ENCODE peak calls at places on chromosome 11, in six cellular contexts. O, B, U, R, Z and X are unnamed samples. For H3K27me3, the result is how much of the 10 kb centered on the place peaks cover.

GRCh38 chr11:35736952-35737351 is 74.4 kb downstream of the TRIM44 start:
- DNase-seq in O (no peak), B (no peak), U (no peak), R (no peak), Z (no peak), X (no peak)

GRCh38 chr11:69376155-69377028 is 82.4 kb downstream of the MYEOV start:
- DNase-seq in O (no peak), B (no peak), U (no peak), R (no peak), Z (no peak), X (no peak)

GRCh38 chr11:70120674-70121073 is 42.6 kb downstream of the ANO1 start:
- DNase-seq in O (no peak), B (no peak), U (no peak), R (no peak), Z (no peak), X (no peak)

GRCh38 chr11:2931771-2932738 is 2.8 kb upstream of the PHLDA2 start:
- DNase-seq in O (no peak), B (no peak), U (no peak), R (no peak), Z (no peak), X (no peak)

GRCh38 chr11:61656347-61657077 is 23.7 kb upstream of the DAGLA start:
- DNase-seq in O (no peak), B (no peak), U (no peak), R (no peak), Z (no peak), X (no peak)

GRCh38 chr11:62601114-62601363 is 626 bp downstream of the MTA2 start:
- DNase-seq in O (peak), B (no peak), U (no peak), R (peak), Z (no peak), X (peak)

GRCh38 chr11:115201121-115201792 is 303.0 kb downstream of the CADM1 start:
- DNase-seq in O (no peak), B (no peak), U (no peak), R (no peak), Z (no peak), X (no peak)

GRCh38 chr11:72709478-72710238 is 35.4 kb upstream of the PDE2A start:
- DNase-seq in O (no peak), B (no peak), U (no peak), R (no peak), Z (no peak), X (no peak)

GRCh38 chr11:124644426-124645280 is 22.0 kb downstream of the TBRG1 start:
- DNase-seq in O (peak), B (peak), U (peak), R (peak), Z (peak), X (no peak)

GRCh38 chr11:36509265-36509664 is 807 bp downstream of the TRAF6 start:
- DNase-seq in O (no peak), B (no peak), U (peak), R (peak), Z (peak), X (peak)

GRCh38 chr11:34633990-34634725 is 13.3 kb downstream of the EHF start:
- DNase-seq in O (no peak), B (no peak), U (no peak), R (no peak), Z (no peak), X (no peak)

GRCh38 chr11:73576226-73576625 is 21.7 kb downstream of the FAM168A start:
- DNase-seq in O (no peak), B (no peak), U (peak), R (no peak), Z (no peak), X (no peak)

GRCh38 chr11:10920205-10920604 is 62.4 kb upstream of the ZBED5 start:
- DNase-seq in O (no peak), B (no peak), U (no peak), R (no peak), Z (peak), X (no peak)

GRCh38 chr11:122523841-122524531 is 131.5 kb upstream of the UBASH3B start:
- DNase-seq in O (no peak), B (no peak), U (peak), R (no peak), Z (no peak), X (no peak)
- H3K27ac ChIP-seq in O (no peak), B (no peak), U (peak), R (no peak), Z (no peak), X (no peak)

DNA sequence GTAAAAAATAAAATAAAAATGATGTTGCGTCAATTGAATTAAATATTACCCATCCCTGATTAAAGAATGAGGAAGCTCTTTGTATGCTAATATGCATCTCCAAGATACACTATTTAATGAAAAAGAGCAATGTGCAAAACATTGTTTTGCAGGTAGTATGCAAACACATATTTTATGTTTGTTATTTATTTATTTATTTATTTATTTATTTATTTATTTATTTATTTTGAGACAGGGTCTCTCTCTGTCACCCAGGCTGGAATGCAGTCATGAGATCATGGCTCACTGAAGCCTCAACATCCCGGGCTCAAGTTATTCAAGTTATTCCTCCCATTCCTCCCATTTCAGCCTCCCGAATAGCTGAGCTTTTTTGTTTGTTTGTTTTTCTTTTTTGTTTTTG is 7.2 kb upstream of the CHST1 start:
- DNase-seq in O (no peak), B (no peak), U (no peak), R (no peak), Z (no peak), X (no peak)
- H3K27me3 ChIP-seq in O (under half), B (under half), U (under half), R (under half), Z (under half), X (under half)

GRCh38 chr11:66676931-66677598 is 622 bp downstream of the RBM4B start:
- DNase-seq in O (no peak), B (no peak), U (no peak), R (no peak), Z (no peak), X (no peak)

GRCh38 chr11:66676279-66676919 is 1.3 kb downstream of the RBM4B start:
- DNase-seq in O (no peak), B (no peak), U (no peak), R (no peak), Z (no peak), X (no peak)

GRCh38 chr11:66677599-66678375 is at the start of gene RBM4B:
- DNase-seq in O (peak), B (peak), U (peak), R (peak), Z (peak), X (peak)

GRCh38 chr11:66670816-66671215 is 6.9 kb downstream of the RBM4B start:
- DNase-seq in O (no peak), B (no peak), U (no peak), R (no peak), Z (no peak), X (no peak)

GRCh38 chr11:66674964-66675602 is 2.6 kb downstream of the RBM4B start:
- DNase-seq in O (no peak), B (no peak), U (no peak), R (no peak), Z (no peak), X (no peak)
- H3K4me3 ChIP-seq in O (no peak), B (no peak), U (peak), R (no peak), Z (no peak), X (no peak)

DNA sequence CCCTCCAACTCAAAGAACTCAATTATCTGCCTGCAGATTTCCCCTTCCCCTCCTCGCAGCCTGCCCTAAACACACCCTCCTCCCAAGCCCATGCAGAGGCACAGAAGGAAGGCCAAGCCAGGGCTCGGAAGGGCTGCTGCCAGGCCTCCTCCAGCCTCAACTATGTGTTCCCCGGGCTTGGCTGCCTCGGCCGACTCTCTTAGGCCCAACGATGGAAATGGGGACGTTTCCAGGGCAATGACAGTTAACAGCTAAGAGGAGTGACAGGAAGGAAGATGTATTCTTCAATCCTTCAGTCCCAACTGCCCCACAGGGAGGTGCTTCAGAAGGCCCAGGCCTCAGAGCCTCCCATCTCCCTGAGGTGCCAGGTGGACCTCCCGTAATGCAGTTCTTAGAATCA is 104.0 kb upstream of the AKIP1 start:
- DNase-seq in O (no peak), B (no peak), U (no peak), R (no peak), Z (peak), X (no peak)
- H3K27ac ChIP-seq in O (peak), B (no peak), U (no peak), R (no peak), Z (peak), X (no peak)

GRCh38 chr11:126140932-126141291 is 70.5 kb downstream of the RPUSD4 start:
- DNase-seq in O (peak), B (no peak), U (no peak), R (no peak), Z (no peak), X (no peak)
- H3K27me3 ChIP-seq in O (under half), B (under half), U (under half), R (under half), Z (under half), X (under half)

GRCh38 chr11:100981196-100981824 is 148.3 kb downstream of the PGR start:
- DNase-seq in O (no peak), B (no peak), U (no peak), R (no peak), Z (no peak), X (no peak)

GRCh38 chr11:100984668-100985067 is 144.9 kb downstream of the PGR start:
- DNase-seq in O (no peak), B (no peak), U (no peak), R (no peak), Z (no peak), X (no peak)

GRCh38 chr11:100980156-100980555 is 149.5 kb downstream of the PGR start:
- DNase-seq in O (no peak), B (no peak), U (peak), R (no peak), Z (no peak), X (no peak)

GRCh38 chr11:100978442-100978841 is 151.2 kb downstream of the PGR start:
- DNase-seq in O (no peak), B (no peak), U (peak), R (no peak), Z (no peak), X (no peak)

GRCh38 chr11:100978942-100979341 is 150.7 kb downstream of the PGR start:
- DNase-seq in O (no peak), B (no peak), U (no peak), R (no peak), Z (no peak), X (no peak)
- H3K4me3 ChIP-seq in O (no peak), B (no peak), U (no peak), R (no peak), Z (no peak), X (no peak)

GRCh38 chr11:66001941-66002647 is at the start of the genes BANF1 and EIF1AD:
- DNase-seq in O (peak), B (peak), U (peak), R (peak), Z (peak), X (peak)

GRCh38 chr11:66006134-66006890 is 4.0 kb downstream of the BANF1 start:
- DNase-seq in O (no peak), B (no peak), U (no peak), R (no peak), Z (no peak), X (no peak)

GRCh38 chr11:66004186-66004585 is 1.9 kb downstream of the BANF1 start:
- DNase-seq in O (no peak), B (no peak), U (no peak), R (no peak), Z (no peak), X (no peak)

GRCh38 chr11:66003291-66003690 is 988 bp downstream of the BANF1 start:
- DNase-seq in O (no peak), B (no peak), U (no peak), R (no peak), Z (no peak), X (no peak)

DNA sequence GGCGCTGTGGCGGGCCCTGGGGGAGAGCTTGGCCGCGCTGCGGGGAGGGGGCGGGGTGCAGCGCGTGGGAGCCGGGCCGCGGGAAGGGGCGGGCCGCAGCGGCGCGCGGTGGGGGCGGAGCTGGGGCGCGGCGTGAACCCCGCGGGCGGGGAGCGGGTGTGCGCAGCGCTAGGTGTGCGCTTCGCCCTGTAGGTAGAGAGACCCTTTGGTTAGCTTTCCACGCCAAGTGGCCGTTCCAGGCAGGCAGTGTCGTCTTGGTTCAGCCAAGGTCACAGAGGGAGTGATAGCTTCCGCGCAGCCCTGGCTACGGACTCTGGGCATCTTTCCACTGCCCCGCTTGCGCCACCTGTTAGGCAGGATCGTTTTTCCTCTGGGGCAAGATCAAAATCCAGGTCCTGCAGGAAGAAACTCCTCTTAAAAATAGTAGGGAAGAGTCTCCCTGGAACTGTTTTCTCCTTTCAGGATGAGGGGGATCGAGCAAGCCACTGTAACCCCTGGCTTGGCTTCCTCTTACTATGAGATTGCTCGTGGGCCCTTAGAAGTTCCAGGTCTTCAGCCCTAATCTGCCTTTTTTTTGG is 434 bp downstream of the BANF1 start:
- DNase-seq in O (peak), B (no peak), U (no peak), R (no peak), Z (peak), X (no peak)
- H3K27ac ChIP-seq in O (peak), B (peak), U (peak), R (peak), Z (peak), X (peak)

DNA sequence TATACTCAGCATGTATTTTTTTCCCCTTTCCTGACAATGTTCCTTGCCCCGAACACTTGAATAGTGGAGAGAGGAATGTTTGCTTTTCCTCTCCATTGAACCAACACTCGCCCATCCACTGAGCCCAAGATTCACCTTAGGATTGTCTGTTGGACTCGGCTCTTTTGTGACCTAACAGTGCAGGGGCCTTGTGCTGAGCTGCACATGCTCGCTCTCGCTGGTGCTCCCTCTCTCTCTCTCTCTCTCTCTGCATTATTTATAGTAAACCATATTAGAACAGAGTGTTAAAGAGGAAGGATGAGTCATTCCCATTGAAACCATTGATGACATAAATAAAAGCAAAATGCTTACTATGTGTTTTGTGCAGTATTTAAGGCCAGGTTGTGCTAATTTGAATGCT is 20.7 kb downstream of the ZBTB16 start:
- DNase-seq in O (no peak), B (no peak), U (no peak), R (no peak), Z (no peak), X (no peak)
- H3K27me3 ChIP-seq in O (under half), B (under half), U (under half), R (under half), Z (under half), X (under half)